ENCODE peak calls at places on chromosomes 13 and 19, in six cellular contexts. B, N, S, J, L and D are unnamed samples.

GRCh38 chr19:5090780-5091575 is 122.1 kb downstream of the KDM4B start:
- DNase-seq in B (peak), N (no peak), S (no peak), J (no peak), L (no peak), D (no peak)

GRCh38 chr19:16076958-16077611 is 790 bp downstream of the TPM4 start:
- DNase-seq in B (peak), N (no peak), S (no peak), J (peak), L (no peak), D (peak)

GRCh38 chr19:31332096-31332495 is 17.1 kb downstream of the TSHZ3 start:
- DNase-seq in B (no peak), N (no peak), S (no peak), J (no peak), L (no peak), D (peak)

GRCh38 chr13:94661396-94661795 is 50.9 kb downstream of the SOX21 start:
- DNase-seq in B (no peak), N (no peak), S (no peak), J (no peak), L (no peak), D (no peak)

GRCh38 chr19:5718579-5719273 is 1.2 kb downstream of the LONP1 start:
- DNase-seq in B (no peak), N (no peak), S (peak), J (no peak), L (no peak), D (peak)

GRCh38 chr13:37106642-37107041 is 1.2 kb upstream of the CSNK1A1L start:
- DNase-seq in B (no peak), N (no peak), S (no peak), J (no peak), L (no peak), D (peak)

GRCh38 chr19:42024622-42025111 is 30.6 kb upstream of the ATP1A3 start:
- DNase-seq in B (no peak), N (no peak), S (no peak), J (no peak), L (no peak), D (no peak)

GRCh38 chr13:108769213-108770070 is 140.0 kb downstream of the MYO16 start:
- DNase-seq in B (no peak), N (no peak), S (no peak), J (no peak), L (no peak), D (no peak)

GRCh38 chr19:35248310-35249145 is at the start of gene LSR:
- DNase-seq in B (no peak), N (peak), S (peak), J (peak), L (peak), D (peak)

GRCh38 chr13:106286811-106287210 is 248.7 kb downstream of the EFNB2 start:
- DNase-seq in B (no peak), N (no peak), S (no peak), J (no peak), L (no peak), D (no peak)

GRCh38 chr19:33269016-33269415 is 33.3 kb downstream of the CEBPA start:
- DNase-seq in B (no peak), N (no peak), S (no peak), J (no peak), L (no peak), D (no peak)

GRCh38 chr13:112728375-112729126 is 38.7 kb downstream of the ATP11A start:
- DNase-seq in B (no peak), N (no peak), S (no peak), J (peak), L (no peak), D (no peak)

GRCh38 chr19:12969292-12969988 is at the start of gene DAND5:
- DNase-seq in B (no peak), N (no peak), S (no peak), J (no peak), L (no peak), D (no peak)

GRCh38 chr19:21947775-21948174 is 63.0 kb downstream of the ZNF208 start:
- DNase-seq in B (no peak), N (no peak), S (no peak), J (no peak), L (no peak), D (no peak)

GRCh38 chr13:21050288-21051197 is 10.8 kb downstream of the LATS2 start:
- DNase-seq in B (no peak), N (no peak), S (no peak), J (no peak), L (no peak), D (no peak)

GRCh38 chr19:55451522-55452380 is 8.7 kb upstream of the SHISA7 start:
- DNase-seq in B (peak), N (no peak), S (no peak), J (no peak), L (peak), D (no peak)

GRCh38 chr19:35853038-35853756 is 893 bp upstream of the NPHS1 start:
- DNase-seq in B (no peak), N (no peak), S (no peak), J (no peak), L (no peak), D (no peak)

GRCh38 chr13:112893570-112894422 is 75.2 kb upstream of the MCF2L start:
- DNase-seq in B (no peak), N (no peak), S (no peak), J (no peak), L (peak), D (no peak)

GRCh38 chr19:8697671-8698432 is 743 bp downstream of the ACTL9 start:
- DNase-seq in B (no peak), N (no peak), S (no peak), J (no peak), L (no peak), D (no peak)

DNA sequence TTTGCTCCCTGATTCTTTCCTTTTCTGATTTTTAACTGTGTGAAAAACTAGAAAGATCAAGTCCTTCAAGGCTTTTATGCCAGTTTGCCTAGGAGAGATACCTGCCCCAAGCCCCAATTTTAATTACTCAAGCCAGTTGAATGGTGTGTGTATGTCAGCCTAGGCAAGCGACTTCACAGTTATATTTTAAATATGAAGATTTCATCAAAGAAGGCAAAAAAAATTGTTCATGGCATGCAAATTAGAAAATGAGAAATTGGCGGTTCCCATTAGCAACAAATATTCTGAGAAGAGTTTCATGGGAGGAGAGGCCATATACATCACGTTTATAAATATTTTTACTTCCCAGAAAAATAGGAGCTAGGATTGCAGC is 167.6 kb downstream of the SLC7A1 start:
- DNase-seq in B (no peak), N (no peak), S (no peak), J (no peak), L (no peak), D (no peak)
- H3K27ac ChIP-seq in B (no peak), N (no peak), S (no peak), J (no peak), L (no peak), D (no peak)

GRCh38 chr13:75153386-75153785 is 328.6 kb downstream of the TBC1D4 start:
- DNase-seq in B (no peak), N (no peak), S (no peak), J (no peak), L (no peak), D (no peak)
- H3K27ac ChIP-seq in B (no peak), N (no peak), S (no peak), J (no peak), L (no peak), D (no peak)

DNA sequence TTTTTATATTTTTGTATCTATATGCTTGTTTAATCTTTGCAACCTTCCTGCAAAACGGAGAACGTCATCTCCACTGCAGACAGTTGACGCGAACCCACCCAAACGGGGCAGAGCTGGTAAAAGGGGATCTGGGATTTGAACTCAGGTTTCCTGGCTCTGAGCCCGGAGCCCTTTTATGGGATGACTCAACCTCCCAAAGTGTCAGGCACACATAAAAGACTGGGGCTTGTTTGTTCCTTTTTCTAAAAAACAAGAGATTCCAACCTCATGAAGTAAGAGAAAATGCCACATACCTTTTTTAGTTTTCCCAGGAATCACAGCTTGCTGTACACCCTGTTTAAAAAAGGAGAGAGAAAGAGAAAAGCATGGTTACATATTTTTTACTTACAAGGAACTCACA is 78.9 kb downstream of the GADD45B start:
- DNase-seq in B (no peak), N (no peak), S (no peak), J (no peak), L (no peak), D (peak)
- H3K27ac ChIP-seq in B (no peak), N (no peak), S (no peak), J (peak), L (no peak), D (peak)

GRCh38 chr13:90171649-90172048 is 1175.8 kb upstream of the MIR17HG start:
- DNase-seq in B (no peak), N (no peak), S (no peak), J (no peak), L (no peak), D (no peak)

DNA sequence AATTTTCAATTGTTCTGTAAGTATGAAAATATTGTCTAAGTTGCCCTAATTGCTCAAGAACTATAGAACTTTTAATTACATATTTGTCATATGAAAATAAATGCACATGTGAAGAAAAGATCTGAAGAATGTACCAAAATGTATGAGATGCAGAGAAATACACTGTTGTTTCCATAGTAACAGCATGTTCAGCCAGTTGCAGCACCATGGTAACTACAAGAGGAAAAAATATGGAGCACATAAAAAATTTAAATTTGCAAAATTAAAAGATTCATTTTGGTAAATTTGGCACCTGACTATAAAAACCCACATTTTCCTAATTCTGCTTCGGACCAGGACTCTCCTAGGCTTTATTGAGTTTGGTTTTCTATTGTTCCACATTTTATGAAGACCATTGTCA is 1170.0 kb upstream of the MIR17HG start:
- DNase-seq in B (no peak), N (no peak), S (no peak), J (no peak), L (no peak), D (no peak)
- H3K27ac ChIP-seq in B (no peak), N (no peak), S (no peak), J (no peak), L (no peak), D (no peak)